ENCODE peak calls at places on chromosomes 11 and 22, in eight cellular contexts. One of them, this sample, is unnamed.

GRCh38 chr22:27459955-27460354 is 341.6 kb downstream of the MN1 start:
- DNase-seq in HL-60: no peak
- DNase-seq in progenitor cell of endocrine pancreas: no peak
- DNase-seq in AG10803: peak; percentile 38
- DNase-seq in CD8-positive, alpha-beta T cell: no peak
- DNase-seq in fibroblast of pulmonary artery: no peak
- DNase-seq in right lobe of liver: no peak
- DNase-seq in SK-N-SH: no peak
- DNase-seq in this sample: no peak

GRCh38 chr11:125128450-125128849 is 17.0 kb upstream of the TMEM218 start:
- DNase-seq in HL-60: no peak
- DNase-seq in progenitor cell of endocrine pancreas: no peak
- DNase-seq in AG10803: peak; percentile 42
- DNase-seq in CD8-positive, alpha-beta T cell: no peak
- DNase-seq in fibroblast of pulmonary artery: peak; percentile 55
- DNase-seq in right lobe of liver: no peak
- DNase-seq in SK-N-SH: no peak
- DNase-seq in this sample: no peak

GRCh38 chr11:72759468-72759867 is 7.3 kb upstream of the ARAP1 start:
- DNase-seq in HL-60: no peak
- DNase-seq in progenitor cell of endocrine pancreas: no peak
- DNase-seq in AG10803: no peak
- DNase-seq in CD8-positive, alpha-beta T cell: no peak
- DNase-seq in fibroblast of pulmonary artery: no peak
- DNase-seq in right lobe of liver: no peak
- DNase-seq in SK-N-SH: no peak
- DNase-seq in this sample: no peak

GRCh38 chr11:12007769-12008737 is at the start of gene DKK3:
- DNase-seq in HL-60: no peak
- DNase-seq in progenitor cell of endocrine pancreas: no peak
- DNase-seq in AG10803: peak; percentile 63
- DNase-seq in CD8-positive, alpha-beta T cell: no peak
- DNase-seq in fibroblast of pulmonary artery: peak; percentile 27
- DNase-seq in right lobe of liver: no peak
- DNase-seq in SK-N-SH: peak; percentile 86
- DNase-seq in this sample: no peak

GRCh38 chr22:19554834-19555404 is 30.7 kb upstream of the CLDN5 start:
- DNase-seq in HL-60: no peak
- DNase-seq in progenitor cell of endocrine pancreas: no peak
- DNase-seq in AG10803: peak; percentile 26
- DNase-seq in CD8-positive, alpha-beta T cell: no peak
- DNase-seq in fibroblast of pulmonary artery: peak; percentile 25
- DNase-seq in right lobe of liver: no peak
- DNase-seq in SK-N-SH: peak; percentile 40
- DNase-seq in this sample: no peak

GRCh38 chr11:61075891-61076290 is 26.4 kb upstream of the CD5 start:
- DNase-seq in HL-60: no peak
- DNase-seq in progenitor cell of endocrine pancreas: no peak
- DNase-seq in AG10803: peak; percentile 47
- DNase-seq in CD8-positive, alpha-beta T cell: no peak
- DNase-seq in fibroblast of pulmonary artery: peak; percentile 64
- DNase-seq in right lobe of liver: no peak
- DNase-seq in SK-N-SH: no peak
- DNase-seq in this sample: no peak

GRCh38 chr11:1782831-1783724 is 19.4 kb upstream of the CTSD start:
- DNase-seq in HL-60: peak; percentile 22
- DNase-seq in progenitor cell of endocrine pancreas: no peak
- DNase-seq in AG10803: peak; percentile 45
- DNase-seq in CD8-positive, alpha-beta T cell: no peak
- DNase-seq in fibroblast of pulmonary artery: no peak
- DNase-seq in right lobe of liver: peak; percentile 42
- DNase-seq in SK-N-SH: peak; percentile 14
- DNase-seq in this sample: peak; percentile 93

GRCh38 chr22:49530671-49531532 is 296.8 kb downstream of the BRD1 start:
- DNase-seq in HL-60: no peak
- DNase-seq in progenitor cell of endocrine pancreas: no peak
- DNase-seq in AG10803: no peak
- DNase-seq in CD8-positive, alpha-beta T cell: no peak
- DNase-seq in fibroblast of pulmonary artery: no peak
- DNase-seq in right lobe of liver: no peak
- DNase-seq in SK-N-SH: no peak
- DNase-seq in this sample: no peak

GRCh38 chr11:100875521-100875869 is 188.4 kb downstream of the ARHGAP42 start:
- DNase-seq in HL-60: no peak
- DNase-seq in progenitor cell of endocrine pancreas: no peak
- DNase-seq in AG10803: no peak
- DNase-seq in CD8-positive, alpha-beta T cell: no peak
- DNase-seq in fibroblast of pulmonary artery: no peak
- DNase-seq in right lobe of liver: no peak
- DNase-seq in SK-N-SH: no peak
- DNase-seq in this sample: no peak

GRCh38 chr11:35689081-35689996 is 26.8 kb downstream of the TRIM44 start:
- DNase-seq in HL-60: no peak
- DNase-seq in progenitor cell of endocrine pancreas: no peak
- DNase-seq in AG10803: no peak
- DNase-seq in CD8-positive, alpha-beta T cell: no peak
- DNase-seq in fibroblast of pulmonary artery: peak; percentile 22
- DNase-seq in right lobe of liver: no peak
- DNase-seq in SK-N-SH: no peak
- DNase-seq in this sample: no peak

GRCh38 chr11:4146070-4146764 is 51.6 kb downstream of the RRM1 start:
- DNase-seq in HL-60: no peak
- DNase-seq in progenitor cell of endocrine pancreas: no peak
- DNase-seq in AG10803: no peak
- DNase-seq in CD8-positive, alpha-beta T cell: no peak
- DNase-seq in fibroblast of pulmonary artery: no peak
- DNase-seq in right lobe of liver: no peak
- DNase-seq in SK-N-SH: no peak
- DNase-seq in this sample: no peak

GRCh38 chr11:30016588-30017363 is at the start of gene KCNA4:
- DNase-seq in HL-60: no peak
- DNase-seq in progenitor cell of endocrine pancreas: peak; percentile 34
- DNase-seq in AG10803: peak; percentile 0
- DNase-seq in CD8-positive, alpha-beta T cell: no peak
- DNase-seq in fibroblast of pulmonary artery: peak; percentile 36
- DNase-seq in right lobe of liver: no peak
- DNase-seq in SK-N-SH: peak; percentile 66
- DNase-seq in this sample: no peak

GRCh38 chr22:32817137-32817536 is 15.6 kb downstream of the TIMP3 start:
- DNase-seq in HL-60: no peak
- DNase-seq in progenitor cell of endocrine pancreas: no peak
- DNase-seq in AG10803: no peak
- DNase-seq in CD8-positive, alpha-beta T cell: no peak
- DNase-seq in fibroblast of pulmonary artery: no peak
- DNase-seq in right lobe of liver: no peak
- DNase-seq in SK-N-SH: no peak
- DNase-seq in this sample: no peak

GRCh38 chr22:38097058-38097457 is 13.1 kb upstream of the SLC16A8 start:
- DNase-seq in HL-60: no peak
- DNase-seq in progenitor cell of endocrine pancreas: no peak
- DNase-seq in AG10803: no peak
- DNase-seq in CD8-positive, alpha-beta T cell: no peak
- DNase-seq in fibroblast of pulmonary artery: no peak
- DNase-seq in right lobe of liver: no peak
- DNase-seq in SK-N-SH: no peak
- DNase-seq in this sample: no peak

GRCh38 chr22:38098410-38099249 is 11.9 kb downstream of the BAIAP2L2 start:
- DNase-seq in HL-60: no peak
- DNase-seq in progenitor cell of endocrine pancreas: no peak
- DNase-seq in AG10803: peak; percentile 63
- DNase-seq in CD8-positive, alpha-beta T cell: no peak
- DNase-seq in fibroblast of pulmonary artery: peak; percentile 80
- DNase-seq in right lobe of liver: no peak
- DNase-seq in SK-N-SH: no peak
- DNase-seq in this sample: no peak

GRCh38 chr22:38103641-38104040 is 6.8 kb downstream of the BAIAP2L2 start:
- DNase-seq in HL-60: no peak
- DNase-seq in progenitor cell of endocrine pancreas: no peak
- DNase-seq in AG10803: no peak
- DNase-seq in CD8-positive, alpha-beta T cell: no peak
- DNase-seq in fibroblast of pulmonary artery: no peak
- DNase-seq in right lobe of liver: no peak
- DNase-seq in SK-N-SH: no peak
- DNase-seq in this sample: no peak

DNA sequence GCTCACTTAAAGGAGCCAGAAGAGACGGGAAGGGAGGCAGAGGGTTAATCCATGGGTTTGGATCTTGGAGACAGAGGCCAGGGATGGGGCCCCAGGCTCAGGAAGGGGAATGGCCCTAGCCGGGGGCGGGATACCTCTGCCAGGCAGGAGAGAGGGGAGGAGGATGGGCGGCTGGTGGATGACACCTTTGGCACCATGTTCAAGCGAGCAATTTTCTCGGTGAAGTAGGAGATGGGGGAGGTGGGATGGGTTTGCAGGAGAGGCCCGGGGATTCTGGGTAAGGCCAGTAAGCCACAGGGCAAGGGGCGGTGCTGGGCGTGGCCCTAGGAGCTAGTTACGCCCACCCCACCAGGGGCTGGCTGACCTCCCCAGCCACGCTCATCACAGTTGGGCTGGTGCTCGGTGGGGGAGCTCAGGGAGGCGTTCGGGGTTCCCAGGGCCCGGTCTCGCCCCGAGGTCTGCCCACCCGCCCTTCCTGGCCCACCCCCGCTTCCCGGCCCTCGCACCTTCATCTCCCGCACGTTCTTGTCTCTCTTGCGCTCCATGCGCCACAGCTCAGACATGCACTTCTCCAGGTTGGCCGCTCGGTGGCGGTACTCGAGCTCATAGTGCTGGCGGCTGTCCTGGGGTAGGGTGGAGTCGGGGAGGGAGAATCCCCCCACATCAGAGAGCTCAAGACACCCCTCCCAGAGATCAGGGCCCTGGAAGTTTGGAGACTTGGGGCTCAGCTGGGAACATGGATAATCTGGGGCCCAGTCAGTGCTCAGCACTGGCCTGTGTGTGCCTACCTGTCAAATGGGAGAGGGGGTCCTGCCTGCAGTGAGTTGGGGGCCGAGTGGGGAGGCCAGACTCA is 12.7 kb downstream of the BAIAP2L2 start:
- DNase-seq in HL-60: no peak
- DNase-seq in progenitor cell of endocrine pancreas: no peak
- DNase-seq in AG10803: no peak
- DNase-seq in CD8-positive, alpha-beta T cell: no peak
- DNase-seq in fibroblast of pulmonary artery: peak; percentile 40
- DNase-seq in right lobe of liver: peak; percentile 44
- DNase-seq in SK-N-SH: no peak
- DNase-seq in this sample: no peak
- TF ChIP-seq CTCF in HL-60: no peak
- TF ChIP-seq CTCF in progenitor cell of endocrine pancreas: peak; percentile 49
- TF ChIP-seq CTCF in AG10803: peak; percentile 40
- TF ChIP-seq CTCF in CD8-positive, alpha-beta T cell: no peak
- TF ChIP-seq CTCF in fibroblast of pulmonary artery: peak; percentile 45
- TF ChIP-seq CTCF in right lobe of liver: no peak
- TF ChIP-seq CTCF in SK-N-SH: no peak
- TF ChIP-seq CTCF in this sample: no peak

GRCh38 chr11:94036096-94036495 is 14.9 kb downstream of the HEPHL1 start:
- DNase-seq in HL-60: no peak
- DNase-seq in progenitor cell of endocrine pancreas: no peak
- DNase-seq in AG10803: no peak
- DNase-seq in CD8-positive, alpha-beta T cell: no peak
- DNase-seq in fibroblast of pulmonary artery: no peak
- DNase-seq in right lobe of liver: no peak
- DNase-seq in SK-N-SH: no peak
- DNase-seq in this sample: no peak
- TF ChIP-seq CTCF in HL-60: no peak
- TF ChIP-seq CTCF in progenitor cell of endocrine pancreas: no peak
- TF ChIP-seq CTCF in AG10803: no peak
- TF ChIP-seq CTCF in CD8-positive, alpha-beta T cell: no peak
- TF ChIP-seq CTCF in fibroblast of pulmonary artery: no peak
- TF ChIP-seq CTCF in right lobe of liver: no peak
- TF ChIP-seq CTCF in SK-N-SH: no peak
- TF ChIP-seq CTCF in this sample: no peak

DNA sequence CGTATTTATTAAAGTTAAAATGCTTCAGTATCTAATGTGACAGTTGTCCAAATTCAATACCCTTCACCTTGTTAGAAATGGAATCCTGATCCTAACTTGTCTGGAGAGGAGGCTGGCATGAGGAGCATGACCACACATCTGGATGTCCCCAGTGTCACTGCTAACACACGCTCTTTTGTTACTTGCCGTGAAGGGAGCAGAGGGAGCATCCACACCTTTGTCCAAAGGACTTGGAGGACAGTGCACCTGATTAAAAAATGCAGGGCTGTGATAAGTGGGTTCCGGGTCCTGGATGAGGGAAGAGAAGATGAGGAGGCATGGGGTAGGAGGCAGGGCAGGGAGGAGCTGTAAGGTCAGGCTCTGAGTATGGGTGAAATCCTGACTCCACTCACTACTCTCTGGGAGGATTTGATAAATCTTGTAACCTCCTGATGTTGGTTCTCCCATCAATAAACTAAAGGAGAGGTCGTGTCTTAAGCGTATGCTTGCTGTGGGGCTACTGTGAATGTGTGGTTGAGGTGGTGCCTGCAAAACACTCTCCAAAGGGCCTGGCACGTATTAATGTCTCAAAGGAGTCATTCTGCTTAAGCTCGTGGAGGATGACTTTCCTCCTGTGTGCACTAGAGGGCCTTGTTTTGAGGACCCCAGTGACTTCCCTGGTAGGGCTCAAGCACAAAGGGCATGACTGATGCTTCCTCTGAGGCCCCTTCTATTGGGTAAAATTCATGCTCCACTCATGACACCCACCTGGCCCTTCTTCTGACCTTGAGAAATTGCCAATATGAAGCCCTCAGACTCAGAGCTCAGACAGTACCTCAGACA is 16.8 kb upstream of the IGLL5 start:
- DNase-seq in HL-60: no peak
- DNase-seq in progenitor cell of endocrine pancreas: no peak
- DNase-seq in AG10803: no peak
- DNase-seq in CD8-positive, alpha-beta T cell: no peak
- DNase-seq in fibroblast of pulmonary artery: no peak
- DNase-seq in right lobe of liver: no peak
- DNase-seq in SK-N-SH: no peak
- DNase-seq in this sample: no peak
- TF ChIP-seq CTCF in HL-60: peak; percentile 37
- TF ChIP-seq CTCF in progenitor cell of endocrine pancreas: peak; percentile 29
- TF ChIP-seq CTCF in AG10803: no peak
- TF ChIP-seq CTCF in CD8-positive, alpha-beta T cell: no peak
- TF ChIP-seq CTCF in fibroblast of pulmonary artery: peak; percentile 15
- TF ChIP-seq CTCF in right lobe of liver: no peak
- TF ChIP-seq CTCF in SK-N-SH: no peak
- TF ChIP-seq CTCF in this sample: peak; percentile 25

DNA sequence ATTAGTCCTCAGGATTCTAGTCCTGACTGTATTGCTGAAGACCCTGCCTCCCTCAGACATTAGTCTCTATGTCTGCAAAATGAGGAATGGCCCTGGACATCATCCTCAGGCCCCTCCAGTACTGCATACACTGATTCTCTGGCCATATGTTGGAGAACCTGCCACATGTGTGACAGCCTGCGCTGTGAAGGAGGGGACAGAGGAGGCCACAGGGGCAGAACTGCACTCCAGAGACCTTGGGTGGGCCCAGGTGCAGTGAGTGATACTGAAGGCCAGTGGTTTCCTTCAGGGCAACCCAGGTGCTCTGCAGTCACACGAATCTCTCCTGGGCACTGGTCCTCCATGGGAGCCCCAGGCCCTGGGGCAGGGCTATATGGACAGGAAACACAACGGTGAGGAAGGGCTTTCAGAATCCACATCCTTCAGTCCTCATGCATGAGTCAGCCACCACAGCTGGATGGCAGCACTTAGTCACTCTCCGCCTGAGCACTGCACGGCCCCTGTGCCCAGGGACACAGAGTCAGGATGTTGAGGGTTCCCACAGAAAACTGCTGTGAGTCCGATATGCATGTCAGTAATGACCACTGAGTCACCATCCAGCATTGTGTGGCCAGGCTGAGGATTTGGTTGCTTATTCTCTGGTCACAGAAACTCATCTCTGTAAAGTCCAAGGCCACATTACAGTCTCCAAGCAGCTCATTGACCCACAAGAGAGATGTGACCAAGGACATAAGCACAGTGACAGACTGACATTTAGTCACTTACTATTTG is 39.7 kb downstream of the ME3 start:
- DNase-seq in HL-60: no peak
- DNase-seq in progenitor cell of endocrine pancreas: no peak
- DNase-seq in AG10803: peak; percentile 98
- DNase-seq in CD8-positive, alpha-beta T cell: no peak
- DNase-seq in fibroblast of pulmonary artery: peak; percentile 90
- DNase-seq in right lobe of liver: no peak
- DNase-seq in SK-N-SH: peak; percentile 8
- DNase-seq in this sample: no peak
- TF ChIP-seq CTCF in HL-60: no peak
- TF ChIP-seq CTCF in progenitor cell of endocrine pancreas: no peak
- TF ChIP-seq CTCF in AG10803: peak; percentile 48
- TF ChIP-seq CTCF in CD8-positive, alpha-beta T cell: no peak
- TF ChIP-seq CTCF in fibroblast of pulmonary artery: peak; percentile 58
- TF ChIP-seq CTCF in right lobe of liver: no peak
- TF ChIP-seq CTCF in SK-N-SH: peak; percentile 41
- TF ChIP-seq CTCF in this sample: no peak